ENCODE peak calls at places on chromosomes 2 and 18, in nine cellular contexts. B is K562, K is body of pancreas, D is IMR-90, O is ovary, L is breast epithelium, S is adrenal gland, R is A549, T is gastrocnemius medialis. M is an unnamed sample.

GRCh38 chr2:236769981-236770671 is 200.5 kb downstream of the ACKR3 start:
- DNase-seq in R (peak; percentile 87), K (no peak), B (no peak), L (no peak), O (no peak), S (no peak), T (no peak), D (peak; percentile 87), M (no peak)

GRCh38 chr18:55877321-55877720 is 289.3 kb upstream of the TCF4 start:
- DNase-seq in L (no peak), T (no peak), B (no peak), K (no peak), S (no peak), R (no peak), O (no peak), D (no peak), M (no peak)

GRCh38 chr2:18639756-18640453 is 50.5 kb upstream of the NT5C1B start:
- DNase-seq in B (no peak), S (peak; percentile 10), L (no peak), D (no peak), R (no peak), O (no peak), K (no peak), T (no peak), M (no peak)

GRCh38 chr18:48022531-48023330 is 92.3 kb upstream of the SMAD2 start:
- DNase-seq in K (peak; percentile 34), R (peak; percentile 82), B (peak; percentile 61), O (no peak), T (no peak), L (no peak), S (no peak), D (peak; percentile 49), M (no peak)

GRCh38 chr2:88450925-88451575 is 1.4 kb downstream of the FOXI3 start:
- DNase-seq in R (no peak), D (no peak), T (no peak), S (no peak), B (no peak), L (no peak), O (no peak), K (no peak), M (no peak)

GRCh38 chr18:34709104-34709503 is 994 bp upstream of the DTNA start:
- DNase-seq in T (peak; percentile 39), B (no peak), L (no peak), S (peak; percentile 29), R (peak; percentile 34), D (peak; percentile 87), O (peak; percentile 60), K (no peak), M (no peak)

GRCh38 chr2:14288016-14288415 is 344.5 kb upstream of the LRATD1 start:
- DNase-seq in L (no peak), T (no peak), R (peak; percentile 7), O (no peak), K (no peak), D (no peak), B (no peak), S (no peak), M (no peak)

GRCh38 chr2:150555957-150556356 is 68.5 kb upstream of the RND3 start:
- DNase-seq in D (no peak), L (no peak), K (no peak), T (no peak), B (no peak), R (no peak), S (no peak), O (no peak), M (no peak)

GRCh38 chr2:63662028-63662804 is 73.5 kb downstream of the MDH1 start:
- DNase-seq in B (no peak), D (no peak), K (no peak), R (no peak), L (no peak), S (no peak), T (no peak), O (no peak), M (no peak)

GRCh38 chr2:79855264-79856006 is 342.6 kb downstream of the CTNNA2 start:
- DNase-seq in D (peak; percentile 7), L (no peak), K (peak; percentile 60), T (no peak), R (peak; percentile 20), S (no peak), B (peak; percentile 1), O (no peak), M (peak; percentile 47)

GRCh38 chr18:57149031-57149430 is 2.1 kb downstream of the BOD1L2 start:
- DNase-seq in K (no peak), O (no peak), S (no peak), R (no peak), T (no peak), B (no peak), D (no peak), L (no peak), M (no peak)

DNA sequence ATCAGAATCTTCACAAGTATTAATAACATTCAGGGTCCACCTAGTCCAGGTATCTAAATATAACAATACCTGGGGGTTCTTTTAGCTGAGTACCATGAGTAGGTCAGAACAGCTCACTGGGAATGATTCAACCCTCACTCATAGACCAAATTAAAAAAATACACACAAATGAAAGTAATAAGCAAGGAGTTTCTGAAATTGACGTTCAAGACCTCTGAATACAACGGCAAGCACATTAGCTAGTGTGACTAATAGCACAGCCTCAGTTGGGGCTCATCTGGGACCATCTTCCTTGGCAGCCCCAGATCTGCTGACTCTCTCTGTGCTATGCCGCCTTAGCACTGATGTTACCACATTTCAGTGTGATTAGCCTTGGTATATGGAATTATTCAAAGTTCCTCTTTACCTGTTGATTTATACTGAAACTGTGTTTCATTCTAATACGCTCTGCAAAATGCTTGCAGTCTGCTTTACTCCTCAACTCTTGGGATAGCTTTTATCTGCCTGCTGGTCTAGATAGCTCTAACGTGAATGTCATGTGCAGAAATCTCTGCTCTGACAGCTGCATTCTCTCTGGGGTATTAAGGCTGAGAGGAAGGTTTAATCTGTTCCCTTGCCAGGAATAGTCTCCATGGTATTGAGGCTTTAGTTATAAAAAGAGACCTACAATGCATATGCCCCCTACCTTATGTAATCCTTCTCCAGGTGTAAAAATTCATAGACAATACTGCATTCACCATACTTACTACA is 153.3 kb downstream of the METTL4 start:
- DNase-seq in S (no peak), L (no peak), D (peak; percentile 41), R (no peak), T (no peak), K (no peak), B (no peak), O (no peak), M (no peak)
- H3K27ac ChIP-seq in S (no peak overlapping the region), L (no peak overlapping the region), D (no peak overlapping the region), R (no peak overlapping the region), T (no peak overlapping the region), K (no peak overlapping the region), B (no peak overlapping the region), O (no peak overlapping the region), M (no peak overlapping the region)

DNA sequence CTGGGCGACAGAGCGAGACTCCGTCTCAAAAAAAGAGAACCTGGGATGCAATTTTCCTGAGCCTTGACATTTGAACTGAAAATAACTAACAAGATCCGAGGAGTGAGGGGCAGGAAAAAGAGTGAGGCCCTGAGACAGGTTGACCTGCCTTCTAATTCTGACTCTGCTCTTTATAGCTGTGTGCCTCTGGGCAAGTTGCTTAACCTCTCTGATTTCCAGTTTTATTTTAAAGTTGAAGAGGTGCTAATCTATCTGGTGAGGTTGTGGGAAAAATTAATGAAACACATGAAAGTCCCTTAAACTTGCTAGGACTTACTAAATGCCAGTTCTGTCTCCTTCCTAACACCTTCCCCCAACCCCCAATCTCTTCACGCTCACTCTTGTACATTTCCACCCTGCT is 108.4 kb upstream of the MGAT5 start:
- DNase-seq in K (no peak), O (no peak), L (no peak), S (no peak), D (no peak), T (no peak), R (no peak), B (no peak), M (no peak)
- TF ChIP-seq POLR2A in K (no peak), O (no peak), L (no peak), S (no peak), D (no peak), T (no peak), R (no peak), B (no peak), M (no peak)

GRCh38 chr2:51220606-51221005 is 188.7 kb upstream of the NRXN1 start:
- DNase-seq in S (no peak), O (no peak), D (no peak), T (no peak), L (no peak), R (no peak), K (no peak), B (no peak), M (no peak)

GRCh38 chr2:51222106-51222505 is 190.2 kb upstream of the NRXN1 start:
- DNase-seq in T (no peak), O (no peak), L (no peak), S (no peak), K (no peak), B (no peak), R (no peak), D (no peak), M (no peak)

GRCh38 chr2:51220080-51220479 is 188.1 kb upstream of the NRXN1 start:
- DNase-seq in B (no peak), O (no peak), D (no peak), S (no peak), T (no peak), R (no peak), L (no peak), K (no peak), M (no peak)

GRCh38 chr2:51218057-51218456 is 186.1 kb upstream of the NRXN1 start:
- DNase-seq in B (no peak), D (no peak), L (no peak), T (no peak), O (no peak), S (no peak), K (no peak), R (no peak), M (no peak)

GRCh38 chr2:51219468-51219867 is 187.5 kb upstream of the NRXN1 start:
- DNase-seq in K (no peak), R (no peak), B (no peak), D (peak; percentile 76), O (no peak), S (no peak), L (no peak), T (no peak), M (no peak)
- H3K27ac ChIP-seq in K (no peak overlapping the region), R (no peak overlapping the region), B (no peak overlapping the region), D (no peak overlapping the region), O (no peak overlapping the region), S (no peak overlapping the region), L (no peak overlapping the region), T (no peak overlapping the region), M (no peak overlapping the region)

GRCh38 chr18:50272593-50272992 is 6.3 kb upstream of the CFAP53 start:
- DNase-seq in K (no peak), D (no peak), S (no peak), O (no peak), L (no peak), R (no peak), B (no peak), T (no peak), M (no peak)

GRCh38 chr18:50266248-50266704 is at the start of gene CFAP53:
- DNase-seq in L (peak; percentile 86), T (peak; percentile 78), D (peak; percentile 84), K (peak; percentile 92), R (peak; percentile 85), S (peak; percentile 96), O (peak; percentile 90), B (no peak), M (peak; percentile 89)

GRCh38 chr18:50262977-50263376 is 3.3 kb downstream of the CFAP53 start:
- DNase-seq in B (no peak), O (no peak), T (no peak), K (no peak), R (no peak), D (no peak), S (no peak), L (no peak), M (no peak)

GRCh38 chr18:50273203-50274043 is 7.1 kb upstream of the CFAP53 start:
- DNase-seq in K (no peak), D (no peak), R (no peak), S (no peak), B (no peak), T (no peak), O (no peak), L (no peak), M (no peak)

GRCh38 chr18:50268022-50268747 is 1.9 kb upstream of the CFAP53 start:
- DNase-seq in L (peak; percentile 80), T (peak; percentile 48), R (peak; percentile 80), O (peak; percentile 59), B (no peak), D (peak; percentile 7), K (peak; percentile 79), S (peak; percentile 74), M (peak; percentile 78)
- TF ChIP-seq POLR2A in L (no peak), T (no peak), R (no peak), O (no peak), B (no peak), D (no peak), K (no peak), S (no peak), M (no peak)

M was measured in stomach.